ENCODE peak calls at places on chromosomes 12 and 14, in nine cellular contexts. E is aorta, B is HCT116, X is tibial artery, H is prostate gland, Y is PC-3, M is GM23248, Q is IMR-90, T is stomach. G is an unnamed sample. For H3K4me1, the result is how much of the 10 kb centered on the place peaks cover.

GRCh38 chr12:76866146-76866545 is 12.7 kb downstream of the CSRP2 start:
- DNase-seq in E (no peak), H (no peak), B (no peak), X (no peak), Q (no peak), T (no peak), M (peak), Y (no peak), G (no peak)

GRCh38 chr12:10070380-10070779 is 28.4 kb downstream of the CLEC1A start:
- DNase-seq in B (no peak), X (no peak), Q (no peak), M (no peak), T (no peak), E (no peak), H (no peak), Y (no peak), G (no peak)

GRCh38 chr12:1056390-1056789 is 65.4 kb downstream of the ERC1 start:
- DNase-seq in Q (no peak), E (no peak), Y (no peak), M (no peak), B (no peak), X (no peak), H (no peak), T (no peak), G (no peak)

GRCh38 chr14:45103806-45104205 is 19.9 kb downstream of the PRPF39 start:
- DNase-seq in M (no peak), Q (no peak), T (no peak), H (no peak), X (no peak), B (no peak), Y (no peak), E (no peak), G (no peak)

GRCh38 chr14:103910262-103910935 is 17.9 kb upstream of the TDRD9 start:
- DNase-seq in Q (peak), H (peak), E (peak), M (peak), B (peak), X (peak), T (peak), Y (peak), G (peak)

GRCh38 chr12:47715877-47716548 is 9.3 kb downstream of the ENDOU start:
- DNase-seq in T (no peak), E (no peak), M (no peak), H (no peak), X (no peak), Y (no peak), Q (no peak), B (no peak), G (no peak)

GRCh38 chr12:71799105-71799504 is 40.5 kb upstream of the TBC1D15 start:
- DNase-seq in H (no peak), Y (peak), T (no peak), E (no peak), X (no peak), Q (peak), M (peak), B (no peak), G (no peak)

GRCh38 chr14:70036665-70037064 is 152.1 kb downstream of the SLC8A3 start:
- DNase-seq in E (no peak), H (no peak), B (no peak), Q (no peak), M (no peak), Y (no peak), X (no peak), T (no peak), G (no peak)

GRCh38 chr14:85527458-85527857 is 2.5 kb upstream of the FLRT2 start:
- DNase-seq in X (no peak), H (no peak), B (no peak), T (no peak), E (no peak), M (peak), Y (peak), Q (no peak), G (no peak)

GRCh38 chr12:89345830-89346740 is 6.2 kb downstream of the DUSP6 start:
- DNase-seq in B (peak), E (peak), X (peak), Y (peak), T (peak), M (peak), H (no peak), Q (peak), G (no peak)

GRCh38 chr12:120686690-120687569 is at the start of gene MLEC:
- DNase-seq in H (peak), B (peak), X (peak), T (peak), M (peak), Y (peak), Q (peak), E (peak), G (peak)

GRCh38 chr12:108525681-108526080 is 10.6 kb downstream of the FICD start:
- DNase-seq in E (no peak), X (no peak), Q (peak), M (peak), Y (peak), T (no peak), B (no peak), H (no peak), G (no peak)

GRCh38 chr14:60777856-60778578 is 43.5 kb downstream of the MNAT1 start:
- DNase-seq in E (no peak), M (peak), T (no peak), H (no peak), B (no peak), Y (peak), Q (peak), X (no peak), G (no peak)

GRCh38 chr12:62426095-62426488 is 40.5 kb upstream of the MON2 start:
- DNase-seq in T (no peak), M (peak), Y (no peak), X (no peak), H (no peak), Q (peak), B (no peak), E (no peak), G (no peak)

GRCh38 chr12:131021142-131021541 is 67.4 kb downstream of the ADGRD1 start:
- DNase-seq in T (no peak), H (no peak), Q (no peak), M (no peak), B (no peak), X (no peak), Y (no peak), E (no peak), G (no peak)

GRCh38 chr14:78836777-78837176 is 666.6 kb downstream of the NRXN3 start:
- DNase-seq in B (peak), X (no peak), M (peak), Q (peak), E (no peak), H (peak), Y (peak), T (peak), G (no peak)

GRCh38 chr12:54017845-54018607 is 9.2 kb downstream of the HOXC8 start:
- DNase-seq in Y (peak), Q (peak), M (peak), H (no peak), B (peak), X (peak), T (peak), E (peak), G (peak)

GRCh38 chr12:51985136-51985835 is 21.5 kb upstream of the TAMALIN start:
- DNase-seq in Q (no peak), H (no peak), X (no peak), Y (no peak), E (no peak), T (no peak), B (no peak), M (no peak), G (no peak)

GRCh38 chr12:52441320-52441911 is 7.2 kb upstream of the KRT75 start:
- DNase-seq in E (no peak), M (peak), B (peak), T (no peak), H (no peak), Q (peak), Y (peak), X (no peak), G (peak)

GRCh38 chr14:96126339-96126770 is 78.3 kb upstream of the BDKRB2 start:
- DNase-seq in B (no peak), M (no peak), Q (peak), X (no peak), Y (no peak), E (no peak), T (no peak), H (no peak), G (no peak)

GRCh38 chr14:95499354-95499750 is 17.1 kb downstream of the SYNE3 start:
- DNase-seq in T (no peak), X (no peak), Q (no peak), M (no peak), E (no peak), B (no peak), H (no peak), Y (no peak), G (no peak)

GRCh38 chr12:52603314-52603713 is 2.1 kb upstream of the KRT72 start:
- DNase-seq in E (no peak), H (no peak), Q (no peak), T (no peak), B (peak), X (no peak), M (peak), Y (peak), G (no peak)

GRCh38 chr14:66216763-66217162 is 269.4 kb upstream of the CCDC196 start:
- DNase-seq in T (no peak), H (no peak), E (no peak), X (no peak), Y (peak), B (peak), Q (no peak), M (no peak), G (no peak)

GRCh38 chr14:70029296-70030132 is 150.3 kb downstream of the SMOC1 start:
- DNase-seq in B (no peak), H (no peak), E (no peak), T (no peak), X (no peak), M (no peak), Q (no peak), Y (no peak), G (no peak)

GRCh38 chr12:2902287-2902880 is 11.7 kb downstream of the TULP3 start:
- DNase-seq in X (peak), E (no peak), H (peak), B (no peak), M (peak), Q (peak), Y (no peak), T (peak), G (no peak)

GRCh38 chr12:112107728-112108447 is 695 bp downstream of the NAA25 start:
- DNase-seq in X (no peak), Y (no peak), M (peak), B (no peak), H (no peak), E (no peak), Q (no peak), T (no peak), G (no peak)

GRCh38 chr14:85534435-85534834 is 4.5 kb downstream of the FLRT2 start:
- DNase-seq in Y (no peak), X (no peak), M (peak), Q (peak), E (no peak), H (peak), T (no peak), B (no peak), G (no peak)

GRCh38 chr14:93155667-93156066 is 29.0 kb downstream of the MOAP1 start:
- DNase-seq in Q (no peak), T (no peak), H (no peak), Y (peak), M (no peak), X (no peak), B (no peak), E (no peak), G (no peak)

GRCh38 chr14:96975116-96975515 is 177.9 kb downstream of the VRK1 start:
- DNase-seq in H (no peak), M (no peak), E (no peak), Y (no peak), B (no peak), T (no peak), Q (no peak), X (no peak), G (no peak)

GRCh38 chr12:52258335-52258901 is 16.0 kb upstream of the KRT86 start:
- DNase-seq in M (peak), T (peak), Y (no peak), H (no peak), B (no peak), Q (no peak), X (no peak), E (peak), G (no peak)

GRCh38 chr14:100038065-100038464 is 27.2 kb upstream of the EVL start:
- DNase-seq in X (no peak), E (no peak), Q (no peak), T (no peak), Y (no peak), H (no peak), M (no peak), B (no peak), G (no peak)

GRCh38 chr14:23617539-23617938 is 18.6 kb upstream of the DHRS2 start:
- DNase-seq in Q (no peak), M (no peak), X (no peak), H (no peak), E (no peak), T (no peak), Y (no peak), B (no peak), G (no peak)
- H3K4me1 ChIP-seq in Q (under half), M (under half), X (under half), H (under half), E (under half), T (under half), Y (under half), B (under half), G (under half)

GRCh38 chr14:56195727-56196126 is 77.5 kb downstream of the PELI2 start:
- DNase-seq in Y (peak), H (no peak), T (no peak), Q (peak), E (no peak), B (no peak), M (peak), X (no peak), G (no peak)

GRCh38 chr14:56196274-56196673 is 78.1 kb downstream of the PELI2 start:
- DNase-seq in H (no peak), B (no peak), Y (no peak), E (no peak), T (no peak), Q (peak), M (peak), X (no peak), G (no peak)

GRCh38 chr14:56195219-56195618 is 77.0 kb downstream of the PELI2 start:
- DNase-seq in H (no peak), M (no peak), Q (no peak), B (no peak), T (no peak), E (no peak), Y (no peak), X (no peak), G (no peak)

GRCh38 chr14:56197150-56197549 is 78.9 kb downstream of the PELI2 start:
- DNase-seq in M (no peak), B (no peak), Q (no peak), H (no peak), X (no peak), E (no peak), Y (no peak), T (no peak), G (no peak)

GRCh38 chr14:56194062-56194461 is 75.9 kb downstream of the PELI2 start:
- DNase-seq in Q (no peak), X (no peak), T (no peak), M (no peak), E (no peak), H (no peak), Y (no peak), B (no peak), G (no peak)
- H3K4me1 ChIP-seq in Q (under half), X (under half), T (under half), M (under half), E (under half), H (under half), Y (under half), B (under half), G (under half)

GRCh38 chr12:121958521-121959240 is 40.3 kb downstream of the CFAP251 start:
- DNase-seq in X (no peak), T (no peak), M (peak), Y (no peak), B (no peak), H (no peak), E (no peak), Q (peak), G (no peak)

GRCh38 chr12:121953695-121954094 is 35.3 kb downstream of the CFAP251 start:
- DNase-seq in Y (peak), E (no peak), T (no peak), M (no peak), Q (no peak), H (no peak), B (no peak), X (no peak), G (no peak)

GRCh38 chr12:121955258-121956040 is 37.1 kb downstream of the CFAP251 start:
- DNase-seq in X (no peak), E (no peak), Y (peak), B (peak), T (no peak), M (peak), H (no peak), Q (peak), G (no peak)

GRCh38 chr12:121957831-121958515 is 39.6 kb downstream of the CFAP251 start:
- DNase-seq in X (no peak), T (no peak), B (no peak), Q (no peak), M (no peak), E (no peak), H (no peak), Y (no peak), G (no peak)

DNA sequence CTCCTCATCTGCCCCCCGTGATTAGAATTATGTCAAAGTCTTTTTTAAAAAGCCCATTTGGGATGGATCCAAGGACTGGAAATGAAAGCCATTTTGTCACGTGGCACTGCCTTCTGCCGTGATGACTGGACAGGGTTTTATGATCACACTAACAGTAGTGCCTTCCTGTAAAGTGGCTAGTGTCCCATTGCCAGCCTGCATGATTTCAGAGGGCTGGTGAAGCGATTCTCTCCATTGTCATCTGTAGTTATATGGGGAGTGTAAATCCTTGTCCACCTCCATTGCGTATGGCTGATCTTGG is 37.6 kb downstream of the CFAP251 start:
- DNase-seq in B (no peak), Q (no peak), X (no peak), T (no peak), H (no peak), Y (no peak), M (no peak), E (no peak), G (no peak)
- H3K4me1 ChIP-seq in B (under half), Q (under half), X (under half), T (under half), H (under half), Y (under half), M (under half), E (under half), G (under half)

DNA sequence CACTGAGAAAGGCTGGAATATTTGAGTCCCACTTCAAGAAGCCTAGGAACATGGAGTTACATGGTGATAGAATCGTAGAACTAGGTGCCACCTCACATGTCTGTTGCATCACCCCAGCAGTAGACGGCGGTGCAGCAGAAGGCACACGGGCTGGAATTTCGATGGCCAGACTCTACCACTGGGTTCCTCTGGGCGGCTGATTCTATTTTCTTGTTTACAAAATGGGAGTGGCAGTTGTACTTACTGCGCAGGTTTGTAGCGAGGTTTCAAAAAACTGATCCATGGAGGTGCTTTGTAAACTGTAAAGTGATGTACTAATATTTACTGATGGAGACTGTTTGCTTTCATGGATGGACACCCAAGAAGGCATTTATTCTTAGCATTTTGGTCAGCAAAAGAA is 45.7 kb downstream of the WDR20 start:
- DNase-seq in H (no peak), X (no peak), B (no peak), E (no peak), Q (no peak), Y (no peak), T (peak), M (no peak), G (no peak)
- H3K4me1 ChIP-seq in H (under half), X (under half), B (under half), E (under half), Q (under half), Y (under half), T (half or more), M (half or more), G (under half)

GRCh38 chr12:57752668-57753000 is 524 bp upstream of the CDK4 start:
- DNase-seq in B (no peak), X (no peak), T (no peak), Q (no peak), M (no peak), Y (no peak), H (no peak), E (no peak), G (no peak)
- H3K4me1 ChIP-seq in B (under half), X (under half), T (half or more), Q (under half), M (under half), Y (under half), H (under half), E (under half), G (under half)

DNA sequence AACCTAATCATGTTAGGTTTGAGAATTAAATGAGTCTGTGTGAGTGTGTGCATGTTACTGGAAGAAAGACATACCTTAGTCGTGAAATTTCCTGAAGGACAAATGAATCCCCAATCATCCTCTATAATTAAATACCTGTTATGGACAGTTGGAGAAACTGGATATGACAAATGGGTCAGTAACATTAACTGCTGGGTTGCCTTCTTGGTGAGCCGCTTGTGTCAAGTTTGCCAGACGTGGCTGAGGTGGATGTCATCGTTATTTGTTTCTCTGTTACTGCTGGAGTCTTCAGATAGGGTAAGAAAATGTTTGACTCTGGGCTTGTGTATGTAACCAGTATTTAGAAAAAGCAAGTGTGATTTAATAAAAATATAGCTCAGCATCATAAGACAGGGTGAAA is 131.6 kb downstream of the CAND1 start:
- DNase-seq in H (no peak), Q (no peak), M (no peak), B (no peak), E (no peak), T (no peak), Y (no peak), X (no peak), G (no peak)
- H3K4me1 ChIP-seq in H (under half), Q (under half), M (under half), B (under half), E (under half), T (under half), Y (under half), X (under half), G (under half)

GRCh38 chr12:127146991-127147718 is 1119.8 kb upstream of the TMEM132C start:
- DNase-seq in B (no peak), X (no peak), T (no peak), Q (no peak), Y (no peak), M (no peak), E (no peak), H (no peak), G (no peak)
- H3K4me1 ChIP-seq in B (under half), X (under half), T (under half), Q (under half), Y (under half), M (under half), E (under half), H (under half), G (under half)